ENCODE peak calls at places on chromosomes 7 and 10, in five cellular contexts. W, X, J, G and R are unnamed samples.
A peak's percentile ranks its signal among the peaks of the same experiment; 100 is the strongest.

GRCh38 chr10:50679149-50679548 is 55.4 kb upstream of the SGMS1 start:
- DNase-seq in G (no peak), X (no peak), J (no peak), W (no peak), R (no peak)

GRCh38 chr10:51001587-51001986 is 72.7 kb upstream of the PRKG1 start:
- DNase-seq in W (no peak), X (no peak), J (no peak), G (no peak), R (peak; percentile 1)

GRCh38 chr7:134599371-134599770 is 47.3 kb upstream of the BPGM start:
- DNase-seq in G (no peak), W (no peak), X (no peak), J (no peak), R (no peak)

GRCh38 chr7:29809533-29810155 is 3.3 kb downstream of the WIPF3 start:
- DNase-seq in X (no peak), J (no peak), G (no peak), W (no peak), R (peak; percentile 53)

GRCh38 chr10:29407280-29407858 is 118.5 kb downstream of the LYZL1 start:
- DNase-seq in G (no peak), X (no peak), J (no peak), W (no peak), R (no peak)

GRCh38 chr7:82388138-82388537 is 55.4 kb downstream of the CACNA2D1 start:
- DNase-seq in W (no peak), G (no peak), X (no peak), J (no peak), R (no peak)

GRCh38 chr7:19030280-19030679 is 87.2 kb downstream of the TWIST1 start:
- DNase-seq in G (no peak), W (no peak), J (no peak), X (no peak), R (no peak)

GRCh38 chr7:8638076-8638475 is 204.7 kb downstream of the NXPH1 start:
- DNase-seq in G (no peak), W (peak; percentile 97), X (no peak), J (no peak), R (peak; percentile 97)